ENCODE peak calls at places on chromosomes 7 and 10, in seven cellular contexts. R is fibroblast of the aortic adventitia; S is CD8-positive, alpha-beta T cell; U is heart left ventricle; V is keratinocyte; X is suprapubic skin; F is H7. I is an unnamed sample.

GRCh38 chr10:24873281-24873683 is 79.1 kb downstream of the PRTFDC1 start:
- DNase-seq in R (peak; percentile 94), S (no peak), U (no peak), V (no peak), X (no peak), F (no peak), I (peak; percentile 84)

GRCh38 chr7:78605131-78605530 is 806.6 kb downstream of the PHTF2 start:
- DNase-seq in R (peak; percentile 18), S (no peak), U (no peak), V (no peak), X (no peak), F (no peak), I (peak; percentile 20)

GRCh38 chr10:102644066-102644645 is at the start of gene TRIM8:
- DNase-seq in R (no peak), S (peak; percentile 78), U (peak; percentile 55), V (no peak), X (no peak), F (no peak), I (peak; percentile 49)

GRCh38 chr7:44087914-44088838 is 5.8 kb upstream of the POLM start:
- DNase-seq in R (peak; percentile 97), S (no peak), U (peak; percentile 74), V (no peak), X (no peak), F (no peak), I (peak; percentile 90)

GRCh38 chr10:129646921-129647320 is 179.9 kb downstream of the MGMT start:
- DNase-seq in R (no peak), S (no peak), U (no peak), V (no peak), X (no peak), F (peak; percentile 63), I (no peak)

GRCh38 chr7:51263631-51264484 is 52.8 kb downstream of the COBL start:
- DNase-seq in R (no peak), S (no peak), U (no peak), V (no peak), X (no peak), F (no peak), I (no peak)

GRCh38 chr7:30844916-30845315 is 66.7 kb upstream of the AQP1 start:
- DNase-seq in R (no peak), S (no peak), U (no peak), V (no peak), X (peak; percentile 34), F (no peak), I (no peak)

GRCh38 chr10:66671064-66671463 is 254.8 kb upstream of the LRRTM3 start:
- DNase-seq in R (no peak), S (no peak), U (no peak), V (no peak), X (no peak), F (no peak), I (no peak)

GRCh38 chr7:149821191-149822148 is 16.7 kb upstream of the ZNF862 start:
- DNase-seq in R (no peak), S (no peak), U (peak; percentile 21), V (no peak), X (no peak), F (peak; percentile 62), I (no peak)

GRCh38 chr7:84100866-84101265 is 93.7 kb downstream of the SEMA3A start:
- DNase-seq in R (peak; percentile 42), S (no peak), U (no peak), V (peak; percentile 32), X (no peak), F (peak; percentile 2), I (no peak)

GRCh38 chr10:73717564-73717963 is 19.7 kb upstream of the AGAP5 start:
- DNase-seq in R (no peak), S (no peak), U (no peak), V (no peak), X (no peak), F (no peak), I (no peak)

GRCh38 chr10:123165445-123166072 is 11.4 kb downstream of the BUB3 start:
- DNase-seq in R (no peak), S (no peak), U (no peak), V (no peak), X (no peak), F (peak; percentile 13), I (no peak)

GRCh38 chr10:35421553-35422178 is 85.4 kb downstream of the CCNY start:
- DNase-seq in R (peak; percentile 88), S (no peak), U (peak; percentile 36), V (peak; percentile 26), X (no peak), F (no peak), I (peak; percentile 89)

GRCh38 chr7:157577061-157577460 is 240.3 kb downstream of the DNAJB6 start:
- DNase-seq in R (no peak), S (no peak), U (no peak), V (no peak), X (no peak), F (no peak), I (no peak)

GRCh38 chr10:58943234-58943633 is 233.2 kb upstream of the PHYHIPL start:
- DNase-seq in R (no peak), S (no peak), U (no peak), V (no peak), X (no peak), F (no peak), I (peak; percentile 60)

GRCh38 chr7:4834601-4835397 is 27.0 kb downstream of the PAPOLB start:
- DNase-seq in R (no peak), S (no peak), U (no peak), V (no peak), X (no peak), F (peak; percentile 54), I (no peak)

GRCh38 chr10:14491814-14492213 is 161.1 kb upstream of the FRMD4A start:
- DNase-seq in R (no peak), S (no peak), U (no peak), V (no peak), X (no peak), F (no peak), I (no peak)

GRCh38 chr7:153103219-153103618 is 343.7 kb downstream of the ACTR3B start:
- DNase-seq in R (no peak), S (no peak), U (no peak), V (no peak), X (no peak), F (no peak), I (no peak)

GRCh38 chr10:59465089-59465488 is 102.7 kb upstream of the FAM13C start:
- DNase-seq in R (peak; percentile 77), S (no peak), U (no peak), V (no peak), X (no peak), F (peak; percentile 20), I (peak; percentile 24)

GRCh38 chr7:41996381-41997035 is 240.5 kb downstream of the GLI3 start:
- DNase-seq in R (peak; percentile 79), S (no peak), U (no peak), V (no peak), X (no peak), F (no peak), I (peak; percentile 59)